ENCODE peak calls at places on chromosomes 13 and 19, in ten cellular contexts. R is T-helper 2 cell, Y is T-cell, S is MV-4-11, I is HTR-8/SVneo, G is IMR-90, W is left cardiac atrium, A is H54, P is T-helper 1 cell, T is SW480. C is an unnamed sample.

GRCh38 chr13:91740811-91741210 is 342.4 kb downstream of the GPC5 start:
- DNase-seq in R (no peak), Y (no peak), S (no peak), I (no peak), G (no peak), W (no peak), A (no peak), P (no peak), T (no peak), C (no peak)

GRCh38 chr13:113890758-113891480 is 27.0 kb upstream of the GAS6 start:
- DNase-seq in R (no peak), Y (no peak), S (no peak), I (no peak), G (no peak), W (no peak), A (no peak), P (no peak), T (no peak), C (no peak)

GRCh38 chr19:55276720-55277430 is 3.0 kb downstream of the HSPBP1 start:
- DNase-seq in R (no peak), Y (no peak), S (peak), I (no peak), G (no peak), W (no peak), A (no peak), P (no peak), T (no peak), C (no peak)

GRCh38 chr13:39864221-39864620 is 208.8 kb downstream of the COG6 start:
- DNase-seq in R (no peak), Y (no peak), S (no peak), I (no peak), G (no peak), W (no peak), A (no peak), P (no peak), T (no peak), C (no peak)

GRCh38 chr13:82850644-82851043 is 1031.6 kb downstream of the SLITRK1 start:
- DNase-seq in R (no peak), Y (no peak), S (no peak), I (no peak), G (no peak), W (no peak), A (no peak), P (no peak), T (no peak), C (no peak)

GRCh38 chr19:12953456-12954149 is 3.4 kb downstream of the GADD45GIP1 start:
- DNase-seq in R (no peak), Y (no peak), S (no peak), I (no peak), G (no peak), W (no peak), A (no peak), P (no peak), T (no peak), C (no peak)

GRCh38 chr19:30685601-30686000 is 313.4 kb downstream of the ZNF536 start:
- DNase-seq in R (no peak), Y (no peak), S (no peak), I (no peak), G (no peak), W (no peak), A (no peak), P (no peak), T (no peak), C (no peak)

GRCh38 chr19:919157-920050 is 2.3 kb downstream of the KISS1R start:
- DNase-seq in R (no peak), Y (peak), S (no peak), I (no peak), G (no peak), W (no peak), A (no peak), P (no peak), T (peak), C (no peak)

GRCh38 chr19:47435196-47435595 is 15.9 kb upstream of the MEIS3 start:
- DNase-seq in R (no peak), Y (no peak), S (peak), I (no peak), G (no peak), W (peak), A (no peak), P (no peak), T (no peak), C (no peak)

GRCh38 chr13:76878043-76878442 is 8.2 kb downstream of the KCTD12 start:
- DNase-seq in R (no peak), Y (no peak), S (no peak), I (no peak), G (no peak), W (no peak), A (no peak), P (no peak), T (no peak), C (peak)

GRCh38 chr19:18156841-18157464 is 4.0 kb downstream of the PIK3R2 start:
- DNase-seq in R (no peak), Y (no peak), S (no peak), I (peak), G (peak), W (peak), A (peak), P (no peak), T (no peak), C (peak)

GRCh38 chr19:13024958-13025653 is 29.8 kb downstream of the NFIX start:
- DNase-seq in R (no peak), Y (no peak), S (no peak), I (no peak), G (no peak), W (peak), A (no peak), P (no peak), T (no peak), C (no peak)

GRCh38 chr19:33916792-33917191 is 120.1 kb downstream of the KCTD15 start:
- DNase-seq in R (no peak), Y (no peak), S (no peak), I (no peak), G (no peak), W (no peak), A (no peak), P (no peak), T (no peak), C (no peak)

C was measured in cardiac fibroblast.